ENCODE peak calls at places on chromosomes 16 and 17, in six cellular contexts. I is neural progenitor cell; Y is endothelial cell of umbilical vein; R is prostate gland; G is Peyer's patch; A is CD8-positive, alpha-beta memory T cell. D is an unnamed sample.

GRCh38 chr16:27374794-27375499 is 27.0 kb upstream of the IL21R start:
- DNase-seq in R (peak; percentile 31), A (peak; percentile 45), I (peak; percentile 85), Y (peak; percentile 83), G (peak; percentile 49), D (peak; percentile 50)

GRCh38 chr17:33981713-33982601 is 273.1 kb upstream of the CCL2 start:
- DNase-seq in I (no peak), G (no peak), A (no peak), Y (no peak), R (no peak), D (no peak)

GRCh38 chr17:17952691-17953090 is 19.5 kb downstream of the TOM1L2 start:
- DNase-seq in R (no peak), G (no peak), Y (no peak), I (no peak), A (no peak), D (no peak)

GRCh38 chr17:40177275-40177874 is at the start of gene RAPGEFL1:
- DNase-seq in Y (peak; percentile 74), R (peak; percentile 77), G (peak; percentile 80), I (peak; percentile 91), A (peak; percentile 70), D (peak; percentile 78)

GRCh38 chr16:54812229-54812628 is 118.4 kb upstream of the IRX5 start:
- DNase-seq in I (no peak), Y (no peak), R (no peak), G (no peak), A (no peak), D (no peak)

GRCh38 chr17:17403899-17404576 is 72.8 kb upstream of the MED9 start:
- DNase-seq in R (no peak), Y (peak; percentile 82), A (peak; percentile 69), I (no peak), G (peak; percentile 84), D (no peak)

GRCh38 chr16:89188064-89188441 is 12.3 kb downstream of the SLC22A31 start:
- DNase-seq in Y (no peak), R (no peak), A (no peak), I (peak; percentile 2), G (no peak), D (peak; percentile 36)

GRCh38 chr16:81179219-81179618 is 59.3 kb upstream of the BCO1 start:
- DNase-seq in G (no peak), I (no peak), Y (no peak), A (no peak), R (no peak), D (no peak)

GRCh38 chr17:67980456-67980855 is 15.8 kb downstream of the C17orf58 start:
- DNase-seq in Y (no peak), I (no peak), A (no peak), G (no peak), R (no peak), D (no peak)

GRCh38 chr17:44884941-44885340 is 14.3 kb downstream of the EFTUD2 start:
- DNase-seq in R (no peak), G (no peak), A (no peak), Y (no peak), I (no peak), D (no peak)

GRCh38 chr17:61411114-61411943 is 11.7 kb downstream of the TBX2 start:
- DNase-seq in Y (peak; percentile 20), G (peak; percentile 21), R (peak; percentile 73), I (peak; percentile 87), A (no peak), D (peak; percentile 75)

GRCh38 chr16:84253173-84253572 is 13.4 kb upstream of the KCNG4 start:
- DNase-seq in A (no peak), R (no peak), G (no peak), I (no peak), Y (no peak), D (no peak)

GRCh38 chr17:16345565-16345964 is 7.7 kb downstream of the CENPV start:
- DNase-seq in G (no peak), A (no peak), R (no peak), I (no peak), Y (no peak), D (no peak)

GRCh38 chr17:50149425-50150353 is 788 bp downstream of the PPP1R9B start:
- DNase-seq in A (peak; percentile 73), R (peak; percentile 47), G (peak; percentile 53), I (peak; percentile 87), Y (peak; percentile 59), D (peak; percentile 54)

GRCh38 chr16:23950898-23951297 is 115.1 kb downstream of the PRKCB start:
- DNase-seq in I (no peak), Y (no peak), A (no peak), R (no peak), G (no peak), D (no peak)

GRCh38 chr16:23948949-23949392 is 113.2 kb downstream of the PRKCB start:
- DNase-seq in I (no peak), R (no peak), Y (no peak), A (peak; percentile 75), G (peak; percentile 77), D (no peak)

GRCh38 chr16:23952128-23953041 is 116.6 kb downstream of the PRKCB start:
- DNase-seq in G (peak; percentile 45), R (no peak), Y (no peak), A (peak; percentile 31), I (peak; percentile 64), D (no peak)

GRCh38 chr16:23949630-23950290 is 114.0 kb downstream of the PRKCB start:
- DNase-seq in R (no peak), Y (no peak), A (peak; percentile 86), G (peak; percentile 88), I (no peak), D (no peak)

DNA sequence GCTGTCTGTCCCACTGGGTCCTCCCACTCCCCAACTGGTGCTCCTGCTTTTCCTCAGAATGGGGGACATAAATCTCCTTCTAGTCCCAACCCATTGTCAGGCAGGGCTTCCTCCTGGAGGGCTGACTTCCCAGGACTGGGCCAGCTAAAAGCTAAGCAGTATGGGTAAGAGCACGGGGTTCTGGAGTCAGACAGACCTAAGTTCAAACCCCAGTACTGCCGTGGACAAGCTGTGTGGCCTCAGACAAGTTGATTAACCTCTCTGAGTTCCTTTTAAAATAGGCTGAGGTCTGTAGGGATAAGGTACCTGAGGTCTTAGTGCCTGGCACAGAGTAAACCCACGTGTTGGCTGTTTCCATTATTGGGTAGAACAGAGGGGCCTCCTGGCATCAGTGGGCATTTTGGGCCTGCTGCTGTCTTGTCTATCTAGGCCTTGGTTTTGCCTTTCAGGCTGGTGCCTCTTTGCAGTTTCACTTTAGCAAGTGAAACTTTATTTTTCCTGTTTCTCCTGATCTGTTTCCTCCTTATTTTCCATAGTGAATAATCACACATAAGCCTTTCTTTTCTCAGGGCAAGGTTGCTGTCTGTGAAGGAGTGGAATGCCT is 114.6 kb downstream of the PRKCB start:
- DNase-seq in R (no peak), I (no peak), G (no peak), Y (no peak), A (no peak), D (no peak)
- H3K27ac ChIP-seq in R (no peak overlapping the region), I (no peak overlapping the region), G (peak overlapping the region; percentile 54), Y (no peak overlapping the region), A (peak overlapping the region; percentile 49), D (no peak overlapping the region)

GRCh38 chr16:11082108-11082859 is 137.9 kb downstream of the CLEC16A start:
- DNase-seq in I (no peak), A (no peak), G (no peak), Y (no peak), R (no peak), D (no peak)
- H3K4me1 ChIP-seq in I (peaks cover 21% of the 10 kb centered on the region), A (peaks cover 20% of the 10 kb centered on the region), G (peaks cover 44% of the 10 kb centered on the region), Y (peaks cover 6% of the 10 kb centered on the region), R (no peaks in the 10 kb centered on the region), D (no peaks in the 10 kb centered on the region)

DNA sequence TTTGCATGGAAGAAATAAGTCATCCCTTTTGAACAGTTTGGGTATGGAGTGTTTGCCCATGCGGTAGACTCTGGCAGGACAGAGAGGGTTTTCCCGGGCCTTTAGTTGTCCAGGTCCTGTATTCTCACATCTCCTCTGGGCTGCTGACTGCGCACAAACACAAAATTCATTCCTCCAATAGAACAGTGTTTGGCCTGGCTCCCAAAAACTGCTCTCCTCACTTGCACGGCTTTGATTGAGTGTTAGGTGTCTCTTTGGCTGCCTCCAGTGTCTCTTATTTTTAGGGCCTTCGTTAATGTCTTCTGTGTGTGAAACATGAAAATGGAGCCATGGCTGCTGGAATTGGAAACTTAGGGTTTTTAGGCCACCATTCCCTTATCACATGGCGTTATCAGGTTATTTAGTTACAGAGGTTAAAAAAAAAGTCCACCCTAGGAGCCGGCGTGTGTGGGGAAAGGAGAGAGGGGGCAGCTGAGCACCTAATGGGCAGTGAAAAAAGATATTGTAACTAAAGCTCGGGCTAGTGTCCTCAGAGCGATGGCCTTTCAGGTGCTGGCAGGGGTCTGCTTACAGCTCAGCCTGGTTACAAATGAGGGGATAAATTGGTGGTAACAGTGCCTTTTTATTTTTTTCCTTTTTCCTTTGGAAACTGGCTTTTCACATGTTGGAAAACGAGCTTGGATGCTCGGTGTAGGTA is 47.3 kb downstream of the PRKCA start:
- DNase-seq in I (no peak), A (no peak), G (no peak), Y (no peak), R (no peak), D (no peak)
- H3K27ac ChIP-seq in I (no peak overlapping the region), A (peak overlapping the region; percentile 29), G (peak overlapping the region; percentile 40), Y (no peak overlapping the region), R (no peak overlapping the region), D (no peak overlapping the region)

DNA sequence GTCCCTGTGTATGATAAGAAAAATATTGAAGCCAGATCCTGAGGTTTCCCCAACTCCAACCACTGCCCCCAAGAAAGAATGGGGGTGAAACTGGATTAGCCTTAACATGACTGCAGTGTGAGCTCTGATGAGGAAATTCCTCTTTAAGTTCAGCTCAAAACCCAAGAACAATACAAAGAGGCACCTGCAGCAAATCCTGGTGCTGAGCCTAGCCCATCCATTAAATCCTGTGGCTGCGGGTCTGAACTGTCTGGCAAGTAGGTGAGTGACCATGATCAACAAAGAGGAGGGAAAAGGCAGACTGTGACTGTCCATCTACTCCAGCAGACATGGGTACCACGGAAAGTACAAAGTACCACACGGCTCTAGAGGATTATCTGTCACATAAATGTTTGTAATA is 64.2 kb downstream of the CREBBP start:
- DNase-seq in A (no peak), G (no peak), I (peak; percentile 72), Y (no peak), R (no peak), D (no peak)
- H3K4me1 ChIP-seq in A (peaks cover 79% of the 10 kb centered on the region), G (peaks cover 49% of the 10 kb centered on the region), I (peaks cover 32% of the 10 kb centered on the region), Y (peaks cover 17% of the 10 kb centered on the region), R (peaks cover 14% of the 10 kb centered on the region), D (peaks cover 32% of the 10 kb centered on the region)

DNA sequence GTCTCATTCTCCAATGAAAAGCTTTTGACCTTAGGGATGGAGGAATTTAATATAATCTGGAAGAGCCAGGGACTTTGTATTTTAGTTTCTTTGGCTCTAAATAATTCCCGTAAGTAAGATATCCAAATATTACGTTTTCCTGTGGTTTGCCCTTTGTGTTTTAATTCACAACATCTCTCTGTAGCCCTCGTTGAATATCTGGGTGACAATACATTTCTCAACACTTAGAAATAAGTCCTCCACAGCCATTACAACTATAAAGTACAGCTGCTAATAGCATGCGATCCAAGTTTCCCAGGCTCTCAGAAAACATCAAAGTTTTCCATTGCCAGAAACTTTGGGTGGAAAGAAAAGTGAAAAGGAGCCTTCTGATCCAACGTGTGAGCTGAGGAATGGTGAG is 258.1 kb downstream of the PMP22 start:
- DNase-seq in I (no peak), R (no peak), G (no peak), A (no peak), Y (no peak), D (no peak)
- H3K27ac ChIP-seq in I (no peak overlapping the region), R (no peak overlapping the region), G (no peak overlapping the region), A (no peak overlapping the region), Y (no peak overlapping the region), D (no peak overlapping the region)

GRCh38 chr16:51124896-51125295 is 26.2 kb downstream of the SALL1 start:
- DNase-seq in A (no peak), I (no peak), G (no peak), Y (no peak), R (no peak), D (no peak)
- H3K4me1 ChIP-seq in A (no peaks in the 10 kb centered on the region), I (peaks cover 52% of the 10 kb centered on the region), G (no peaks in the 10 kb centered on the region), Y (no peaks in the 10 kb centered on the region), R (no peaks in the 10 kb centered on the region), D (no peaks in the 10 kb centered on the region)

D was measured in pancreas.